ENCODE peak calls at places on chromosomes 2 and 18, in seven cellular contexts. U is gastrocnemius medialis, L is PC-3, S is OCI-LY7, Y is activated B cell treated with CpG ODN at 0.5 μM for 24 hours, M is cardiac muscle cell, Z is GM13976. O is an unnamed sample.

GRCh38 chr2:46179037-46179621 is 118.1 kb upstream of the EPAS1 start:
- DNase-seq in U (peak; percentile 68), L (peak; percentile 86), S (no peak), Y (no peak), M (no peak), Z (peak; percentile 52), O (no peak)

GRCh38 chr2:241237949-241238371 is 49.5 kb downstream of the ANO7 start:
- DNase-seq in U (no peak), L (no peak), S (no peak), Y (no peak), M (no peak), Z (no peak), O (no peak)

GRCh38 chr2:166112193-166112605 is 15.6 kb downstream of the SCN1A start:
- DNase-seq in U (no peak), L (peak; percentile 76), S (no peak), Y (no peak), M (no peak), Z (no peak), O (no peak)

GRCh38 chr18:11570770-11571169 is 38.6 kb upstream of the SLC35G4 start:
- DNase-seq in U (no peak), L (peak; percentile 42), S (peak; percentile 40), Y (no peak), M (no peak), Z (no peak), O (no peak)

GRCh38 chr2:88342749-88343148 is 109.7 kb downstream of the FOXI3 start:
- DNase-seq in U (no peak), L (no peak), S (no peak), Y (no peak), M (no peak), Z (no peak), O (no peak)

GRCh38 chr2:229713371-229714079 is 830 bp downstream of the DNER start:
- DNase-seq in U (no peak), L (peak; percentile 16), S (no peak), Y (no peak), M (peak; percentile 41), Z (peak; percentile 42), O (no peak)

GRCh38 chr18:54280206-54280550 is 10.9 kb downstream of the POLI start:
- DNase-seq in U (no peak), L (no peak), S (no peak), Y (no peak), M (no peak), Z (no peak), O (no peak)

GRCh38 chr2:67581751-67582150 is 184.6 kb downstream of the ETAA1 start:
- DNase-seq in U (no peak), L (peak; percentile 27), S (peak; percentile 11), Y (no peak), M (no peak), Z (no peak), O (no peak)

GRCh38 chr2:1586251-1586945 is 157.9 kb downstream of the PXDN start:
- DNase-seq in U (no peak), L (no peak), S (no peak), Y (no peak), M (no peak), Z (no peak), O (peak; percentile 57)

GRCh38 chr18:34871435-34871834 is 161.3 kb downstream of the DTNA start:
- DNase-seq in U (no peak), L (no peak), S (no peak), Y (no peak), M (no peak), Z (no peak), O (no peak)

GRCh38 chr18:23200751-23201150 is 65.5 kb downstream of the CABLES1 start:
- DNase-seq in U (no peak), L (no peak), S (no peak), Y (no peak), M (no peak), Z (no peak), O (no peak)

GRCh38 chr2:126890136-126890961 is 8.3 kb upstream of the TEX51 start:
- DNase-seq in U (no peak), L (no peak), S (no peak), Y (no peak), M (no peak), Z (no peak), O (no peak)

GRCh38 chr2:215728504-215729065 is 284.8 kb downstream of the MREG start:
- DNase-seq in U (peak; percentile 16), L (peak; percentile 91), S (no peak), Y (no peak), M (no peak), Z (peak; percentile 17), O (no peak)

GRCh38 chr2:188379748-188380147 is 88.1 kb downstream of the GULP1 start:
- DNase-seq in U (no peak), L (no peak), S (no peak), Y (no peak), M (no peak), Z (no peak), O (no peak)

GRCh38 chr2:30230855-30231725 is at the start of gene LBH:
- DNase-seq in U (peak; percentile 64), L (no peak), S (peak; percentile 57), Y (peak; percentile 78), M (peak; percentile 93), Z (peak; percentile 95), O (peak; percentile 87)

GRCh38 chr2:188601391-188601790 is 309.7 kb downstream of the GULP1 start:
- DNase-seq in U (no peak), L (no peak), S (no peak), Y (no peak), M (no peak), Z (no peak), O (no peak)

GRCh38 chr2:30222636-30223360 is 8.5 kb upstream of the LBH start:
- DNase-seq in U (no peak), L (no peak), S (no peak), Y (no peak), M (no peak), Z (no peak), O (no peak)

GRCh38 chr2:5942204-5942603 is 250.0 kb downstream of the SOX11 start:
- DNase-seq in U (no peak), L (no peak), S (no peak), Y (no peak), M (no peak), Z (no peak), O (no peak)

GRCh38 chr2:219490600-219491130 is 8.0 kb upstream of the GMPPA start:
- DNase-seq in U (peak; percentile 65), L (no peak), S (no peak), Y (no peak), M (no peak), Z (no peak), O (peak; percentile 65)

GRCh38 chr2:224169847-224170246 is 130.8 kb upstream of the SERPINE2 start:
- DNase-seq in U (no peak), L (no peak), S (no peak), Y (no peak), M (no peak), Z (no peak), O (no peak)

GRCh38 chr18:44789704-44790103 is 109.0 kb downstream of the SETBP1 start:
- DNase-seq in U (no peak), L (no peak), S (no peak), Y (no peak), M (no peak), Z (no peak), O (no peak)

GRCh38 chr18:22601481-22601880 is 183.8 kb upstream of the CTAGE1 start:
- DNase-seq in U (no peak), L (peak; percentile 7), S (no peak), Y (no peak), M (no peak), Z (no peak), O (no peak)

GRCh38 chr2:149023091-149023490 is 15.4 kb upstream of the LYPD6B start:
- DNase-seq in U (no peak), L (no peak), S (peak; percentile 9), Y (no peak), M (no peak), Z (no peak), O (no peak)

GRCh38 chr2:193885419-193885818 is 1690.7 kb upstream of the TMEFF2 start:
- DNase-seq in U (no peak), L (peak; percentile 4), S (no peak), Y (no peak), M (no peak), Z (no peak), O (no peak)

GRCh38 chr2:112962308-112963175 is 15.3 kb upstream of the IL36G start:
- DNase-seq in U (no peak), L (no peak), S (no peak), Y (no peak), M (no peak), Z (no peak), O (no peak)

GRCh38 chr2:174970092-174970491 is 35.1 kb downstream of the CHN1 start:
- DNase-seq in U (no peak), L (peak; percentile 45), S (no peak), Y (no peak), M (no peak), Z (no peak), O (no peak)

GRCh38 chr2:189074496-189074895 is 100.3 kb downstream of the COL3A1 start:
- DNase-seq in U (no peak), L (no peak), S (no peak), Y (no peak), M (no peak), Z (no peak), O (no peak)

GRCh38 chr2:38866773-38867443 is 8.8 kb downstream of the DHX57 start:
- DNase-seq in U (no peak), L (peak; percentile 85), S (no peak), Y (no peak), M (no peak), Z (no peak), O (no peak)
- TF ChIP-seq CTCF in U (no peak), L (no peak), S (no peak), Y (no peak), M (no peak), Z (no peak), O (no peak)

DNA sequence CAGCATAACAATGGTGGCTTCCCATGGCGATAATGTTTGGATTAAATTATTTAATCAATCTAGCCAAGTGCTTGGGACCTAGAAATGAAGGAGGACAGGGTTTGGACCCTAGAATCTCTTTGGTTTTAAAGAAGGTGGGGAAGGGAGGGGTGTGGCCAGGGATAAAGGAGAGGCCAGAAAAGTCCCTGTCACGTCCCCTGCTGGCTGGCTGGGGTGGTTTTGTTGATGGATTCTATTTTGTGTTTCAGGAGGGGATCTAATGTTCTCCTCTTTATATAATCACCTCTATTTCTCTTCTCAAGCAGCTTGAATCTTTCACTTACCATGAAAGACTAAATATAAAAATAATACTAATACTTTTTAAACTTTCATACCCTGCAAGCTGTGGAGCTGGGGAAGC is 52.6 kb upstream of the GALR1 start:
- DNase-seq in U (no peak), L (no peak), S (no peak), Y (no peak), M (no peak), Z (no peak), O (no peak)
- TF ChIP-seq CTCF in U (no peak), L (peak; percentile 42), S (peak; percentile 35), Y (no peak), M (peak; percentile 18), Z (no peak), O (no peak)

DNA sequence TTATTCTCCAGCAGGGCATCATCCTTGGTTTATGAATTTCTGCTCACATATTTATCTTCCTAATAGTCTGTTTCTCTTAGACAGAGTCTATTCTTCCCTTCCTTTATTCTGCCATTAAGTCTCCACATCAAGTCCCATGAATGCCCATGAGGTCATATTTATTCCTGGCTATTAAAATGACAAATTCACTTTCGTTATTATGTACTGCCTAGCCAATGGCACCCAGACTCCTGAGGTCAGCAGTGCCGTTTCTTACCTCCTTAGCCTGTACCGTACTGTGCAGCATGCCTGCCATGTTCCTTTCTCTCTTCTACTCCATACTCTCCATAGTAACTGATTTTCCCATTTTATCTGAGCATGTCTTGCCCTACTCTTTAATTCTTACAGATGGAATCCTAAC is 82.3 kb upstream of the SPTBN1 start:
- DNase-seq in U (no peak), L (no peak), S (no peak), Y (no peak), M (no peak), Z (no peak), O (no peak)
- TF ChIP-seq CTCF in U (no peak), L (no peak), S (no peak), Y (no peak), M (no peak), Z (no peak), O (no peak)

GRCh38 chr2:187054501-187055319 is 205.7 kb upstream of the ZSWIM2 start:
- DNase-seq in U (no peak), L (peak; percentile 6), S (no peak), Y (no peak), M (no peak), Z (no peak), O (no peak)
- TF ChIP-seq CTCF in U (no peak), L (peak; percentile 41), S (no peak), Y (no peak), M (no peak), Z (peak; percentile 8), O (no peak)